ENCODE peak calls at places on chromosomes 12 and 14, in nine cellular contexts. One of them, this sample, is unnamed.

GRCh38 chr12:106416273-106416672 is 58.7 kb downstream of the POLR3B start:
- DNase-seq in uterus: no peak
- DNase-seq in esophagus squamous epithelium: no peak
- DNase-seq in breast epithelium: peak; percentile 46
- DNase-seq in left lung: no peak
- DNase-seq in gastrocnemius medialis: no peak
- DNase-seq in transverse colon: no peak
- DNase-seq in left ventricle myocardium inferior: no peak
- DNase-seq in psoas muscle: no peak
- DNase-seq in this sample: no peak

GRCh38 chr12:39003541-39004160 is 98.3 kb upstream of the CPNE8 start:
- DNase-seq in transverse colon: no peak
- DNase-seq in uterus: no peak
- DNase-seq in left ventricle myocardium inferior: no peak
- DNase-seq in breast epithelium: no peak
- DNase-seq in esophagus squamous epithelium: no peak
- DNase-seq in gastrocnemius medialis: no peak
- DNase-seq in left lung: no peak
- DNase-seq in psoas muscle: no peak
- DNase-seq in this sample: no peak

GRCh38 chr14:55599250-55599879 is 19.4 kb downstream of the KTN1 start:
- DNase-seq in psoas muscle: peak; percentile 65
- DNase-seq in transverse colon: peak; percentile 81
- DNase-seq in gastrocnemius medialis: no peak
- DNase-seq in esophagus squamous epithelium: no peak
- DNase-seq in breast epithelium: peak; percentile 47
- DNase-seq in left ventricle myocardium inferior: peak; percentile 32
- DNase-seq in left lung: peak; percentile 83
- DNase-seq in uterus: no peak
- DNase-seq in this sample: no peak

GRCh38 chr12:21800011-21800410 is 25.5 kb upstream of the KCNJ8 start:
- DNase-seq in left ventricle myocardium inferior: no peak
- DNase-seq in transverse colon: no peak
- DNase-seq in breast epithelium: no peak
- DNase-seq in psoas muscle: no peak
- DNase-seq in left lung: no peak
- DNase-seq in gastrocnemius medialis: no peak
- DNase-seq in esophagus squamous epithelium: no peak
- DNase-seq in uterus: no peak
- DNase-seq in this sample: no peak

GRCh38 chr12:117377758-117378157 is 16.3 kb upstream of the NOS1 start:
- DNase-seq in breast epithelium: no peak
- DNase-seq in uterus: no peak
- DNase-seq in left lung: no peak
- DNase-seq in esophagus squamous epithelium: no peak
- DNase-seq in psoas muscle: no peak
- DNase-seq in gastrocnemius medialis: no peak
- DNase-seq in transverse colon: no peak
- DNase-seq in left ventricle myocardium inferior: no peak
- DNase-seq in this sample: no peak

GRCh38 chr12:6267007-6267721 is 43.3 kb upstream of the PLEKHG6 start:
- DNase-seq in left lung: no peak
- DNase-seq in uterus: no peak
- DNase-seq in psoas muscle: no peak
- DNase-seq in breast epithelium: peak; percentile 47
- DNase-seq in transverse colon: no peak
- DNase-seq in esophagus squamous epithelium: no peak
- DNase-seq in left ventricle myocardium inferior: no peak
- DNase-seq in gastrocnemius medialis: no peak
- DNase-seq in this sample: no peak

GRCh38 chr14:77249286-77249685 is 21.7 kb downstream of the NGB start:
- DNase-seq in uterus: no peak
- DNase-seq in esophagus squamous epithelium: no peak
- DNase-seq in gastrocnemius medialis: no peak
- DNase-seq in transverse colon: no peak
- DNase-seq in left ventricle myocardium inferior: no peak
- DNase-seq in left lung: no peak
- DNase-seq in breast epithelium: no peak
- DNase-seq in psoas muscle: peak; percentile 15
- DNase-seq in this sample: no peak

GRCh38 chr12:78853231-78853630 is 11.3 kb upstream of the SYT1 start:
- DNase-seq in gastrocnemius medialis: no peak
- DNase-seq in breast epithelium: no peak
- DNase-seq in psoas muscle: no peak
- DNase-seq in transverse colon: no peak
- DNase-seq in left lung: no peak
- DNase-seq in esophagus squamous epithelium: no peak
- DNase-seq in left ventricle myocardium inferior: no peak
- DNase-seq in uterus: no peak
- DNase-seq in this sample: no peak

GRCh38 chr12:93408813-93409212 is 31.1 kb downstream of the NUDT4 start:
- DNase-seq in left ventricle myocardium inferior: no peak
- DNase-seq in left lung: no peak
- DNase-seq in gastrocnemius medialis: no peak
- DNase-seq in transverse colon: no peak
- DNase-seq in breast epithelium: no peak
- DNase-seq in psoas muscle: no peak
- DNase-seq in esophagus squamous epithelium: no peak
- DNase-seq in uterus: no peak
- DNase-seq in this sample: no peak

DNA sequence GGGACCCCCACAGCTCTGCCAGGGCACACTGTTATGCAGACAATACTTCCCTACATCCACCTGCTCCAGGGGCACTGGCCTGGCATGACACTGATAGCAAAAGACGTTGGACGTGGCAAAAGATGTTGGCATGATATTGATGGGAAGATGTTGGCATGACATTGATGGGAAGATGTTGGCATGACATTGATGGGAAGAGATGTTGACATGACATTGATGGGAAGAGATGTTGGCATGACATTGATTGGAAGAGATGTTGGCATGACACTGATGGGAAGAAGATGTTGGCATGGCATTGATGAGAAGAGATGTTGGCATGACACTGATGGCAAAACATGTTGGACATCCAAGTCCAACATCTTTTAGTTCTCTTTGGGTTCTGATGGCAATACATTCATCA is 11.4 kb upstream of the DEGS2 start:
- DNase-seq in psoas muscle: no peak
- DNase-seq in left ventricle myocardium inferior: no peak
- DNase-seq in transverse colon: no peak
- DNase-seq in breast epithelium: no peak
- DNase-seq in left lung: no peak
- DNase-seq in uterus: no peak
- DNase-seq in gastrocnemius medialis: no peak
- DNase-seq in esophagus squamous epithelium: no peak
- DNase-seq in this sample: no peak
- H3K4me1 ChIP-seq in psoas muscle: peaks cover 4% of the 10 kb centered on the region
- H3K4me1 ChIP-seq in left ventricle myocardium inferior: peaks cover 8% of the 10 kb centered on the region
- H3K4me1 ChIP-seq in transverse colon: peaks cover 8% of the 10 kb centered on the region
- H3K4me1 ChIP-seq in breast epithelium: no peaks in the 10 kb centered on the region
- H3K4me1 ChIP-seq in left lung: peaks cover 8% of the 10 kb centered on the region
- H3K4me1 ChIP-seq in uterus: no peaks in the 10 kb centered on the region
- H3K4me1 ChIP-seq in gastrocnemius medialis: no peaks in the 10 kb centered on the region
- H3K4me1 ChIP-seq in esophagus squamous epithelium: no peaks in the 10 kb centered on the region
- H3K4me1 ChIP-seq in this sample: peaks cover 4% of the 10 kb centered on the region

GRCh38 chr12:120235369-120236123 is 30.0 kb downstream of the PXN start:
- DNase-seq in left ventricle myocardium inferior: peak; percentile 44
- DNase-seq in psoas muscle: no peak
- DNase-seq in esophagus squamous epithelium: no peak
- DNase-seq in transverse colon: no peak
- DNase-seq in uterus: no peak
- DNase-seq in left lung: peak; percentile 55
- DNase-seq in breast epithelium: no peak
- DNase-seq in gastrocnemius medialis: no peak
- DNase-seq in this sample: no peak
- H3K4me3 ChIP-seq in left ventricle myocardium inferior: peak overlapping the region; percentile 46
- H3K4me3 ChIP-seq in psoas muscle: peak overlapping the region; percentile 29
- H3K4me3 ChIP-seq in esophagus squamous epithelium: no peak overlapping the region
- H3K4me3 ChIP-seq in transverse colon: no peak overlapping the region
- H3K4me3 ChIP-seq in uterus: no peak overlapping the region
- H3K4me3 ChIP-seq in left lung: no peak overlapping the region
- H3K4me3 ChIP-seq in breast epithelium: peak overlapping the region; percentile 36
- H3K4me3 ChIP-seq in gastrocnemius medialis: peak overlapping the region; percentile 25
- H3K4me3 ChIP-seq in this sample: no peak overlapping the region

DNA sequence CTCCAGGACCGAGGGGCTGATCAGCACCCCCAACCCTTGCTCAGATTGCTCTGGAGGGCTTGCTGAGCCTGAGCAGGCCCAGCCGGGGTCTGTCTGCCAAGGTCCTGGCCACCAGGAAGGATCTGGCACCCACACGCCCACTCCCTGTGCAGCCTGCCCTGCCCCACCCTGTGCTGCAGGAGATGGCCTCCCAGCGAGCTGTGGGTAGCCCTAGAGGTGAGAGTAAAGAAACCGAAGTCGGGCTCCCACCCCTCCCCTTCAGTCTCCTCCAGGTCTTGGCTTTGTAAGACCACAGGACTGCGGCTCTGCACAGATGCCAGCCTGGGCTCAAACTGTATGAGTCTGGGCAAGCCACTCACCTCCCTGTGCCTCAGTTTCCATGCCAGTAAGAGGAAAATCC is 307.8 kb downstream of the BCL11B start:
- DNase-seq in left ventricle myocardium inferior: no peak
- DNase-seq in psoas muscle: no peak
- DNase-seq in esophagus squamous epithelium: no peak
- DNase-seq in gastrocnemius medialis: no peak
- DNase-seq in breast epithelium: no peak
- DNase-seq in uterus: no peak
- DNase-seq in left lung: no peak
- DNase-seq in transverse colon: no peak
- DNase-seq in this sample: no peak
- H3K27ac ChIP-seq in left ventricle myocardium inferior: no peak overlapping the region
- H3K27ac ChIP-seq in psoas muscle: no peak overlapping the region
- H3K27ac ChIP-seq in esophagus squamous epithelium: no peak overlapping the region
- H3K27ac ChIP-seq in gastrocnemius medialis: no peak overlapping the region
- H3K27ac ChIP-seq in breast epithelium: no peak overlapping the region
- H3K27ac ChIP-seq in uterus: no peak overlapping the region
- H3K27ac ChIP-seq in left lung: no peak overlapping the region
- H3K27ac ChIP-seq in transverse colon: no peak overlapping the region
- H3K27ac ChIP-seq in this sample: no peak overlapping the region

DNA sequence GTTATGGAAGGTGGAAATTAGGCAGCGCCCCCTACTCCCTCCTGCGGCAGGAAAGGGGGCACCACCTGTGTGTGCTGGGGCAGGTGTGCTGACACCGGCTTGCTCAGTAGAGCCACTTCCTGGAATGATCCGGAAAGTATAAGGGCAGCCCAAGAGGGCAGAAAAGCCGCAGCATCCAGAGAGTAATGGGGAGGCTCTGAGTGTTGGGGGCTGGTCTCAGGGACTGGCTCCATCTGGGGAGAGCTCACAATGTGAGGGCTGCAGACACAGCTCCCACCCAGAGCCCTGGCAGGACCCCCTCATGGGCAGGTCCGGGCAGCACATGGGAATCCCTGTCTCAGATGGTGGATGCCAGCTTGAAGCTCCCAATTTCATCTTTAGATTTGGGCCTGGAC is 187.6 kb upstream of the C14orf180 start:
- DNase-seq in left lung: no peak
- DNase-seq in esophagus squamous epithelium: no peak
- DNase-seq in transverse colon: no peak
- DNase-seq in breast epithelium: no peak
- DNase-seq in psoas muscle: no peak
- DNase-seq in gastrocnemius medialis: no peak
- DNase-seq in left ventricle myocardium inferior: no peak
- DNase-seq in uterus: no peak
- DNase-seq in this sample: no peak
- H3K4me1 ChIP-seq in left lung: peaks cover 18% of the 10 kb centered on the region
- H3K4me1 ChIP-seq in esophagus squamous epithelium: peaks cover 10% of the 10 kb centered on the region
- H3K4me1 ChIP-seq in transverse colon: no peaks in the 10 kb centered on the region
- H3K4me1 ChIP-seq in breast epithelium: no peaks in the 10 kb centered on the region
- H3K4me1 ChIP-seq in psoas muscle: no peaks in the 10 kb centered on the region
- H3K4me1 ChIP-seq in gastrocnemius medialis: no peaks in the 10 kb centered on the region
- H3K4me1 ChIP-seq in left ventricle myocardium inferior: peaks cover 47% of the 10 kb centered on the region
- H3K4me1 ChIP-seq in uterus: no peaks in the 10 kb centered on the region
- H3K4me1 ChIP-seq in this sample: no peaks in the 10 kb centered on the region

GRCh38 chr14:94397899-94398479 is 9.6 kb upstream of the SERPINA1 start:
- DNase-seq in left ventricle myocardium inferior: no peak
- DNase-seq in breast epithelium: no peak
- DNase-seq in transverse colon: no peak
- DNase-seq in gastrocnemius medialis: no peak
- DNase-seq in uterus: no peak
- DNase-seq in psoas muscle: no peak
- DNase-seq in left lung: no peak
- DNase-seq in esophagus squamous epithelium: no peak
- DNase-seq in this sample: no peak
- H3K4me3 ChIP-seq in left ventricle myocardium inferior: no peak overlapping the region
- H3K4me3 ChIP-seq in breast epithelium: no peak overlapping the region
- H3K4me3 ChIP-seq in transverse colon: no peak overlapping the region
- H3K4me3 ChIP-seq in gastrocnemius medialis: no peak overlapping the region
- H3K4me3 ChIP-seq in uterus: no peak overlapping the region
- H3K4me3 ChIP-seq in psoas muscle: no peak overlapping the region
- H3K4me3 ChIP-seq in left lung: no peak overlapping the region
- H3K4me3 ChIP-seq in esophagus squamous epithelium: no peak overlapping the region
- H3K4me3 ChIP-seq in this sample: no peak overlapping the region

DNA sequence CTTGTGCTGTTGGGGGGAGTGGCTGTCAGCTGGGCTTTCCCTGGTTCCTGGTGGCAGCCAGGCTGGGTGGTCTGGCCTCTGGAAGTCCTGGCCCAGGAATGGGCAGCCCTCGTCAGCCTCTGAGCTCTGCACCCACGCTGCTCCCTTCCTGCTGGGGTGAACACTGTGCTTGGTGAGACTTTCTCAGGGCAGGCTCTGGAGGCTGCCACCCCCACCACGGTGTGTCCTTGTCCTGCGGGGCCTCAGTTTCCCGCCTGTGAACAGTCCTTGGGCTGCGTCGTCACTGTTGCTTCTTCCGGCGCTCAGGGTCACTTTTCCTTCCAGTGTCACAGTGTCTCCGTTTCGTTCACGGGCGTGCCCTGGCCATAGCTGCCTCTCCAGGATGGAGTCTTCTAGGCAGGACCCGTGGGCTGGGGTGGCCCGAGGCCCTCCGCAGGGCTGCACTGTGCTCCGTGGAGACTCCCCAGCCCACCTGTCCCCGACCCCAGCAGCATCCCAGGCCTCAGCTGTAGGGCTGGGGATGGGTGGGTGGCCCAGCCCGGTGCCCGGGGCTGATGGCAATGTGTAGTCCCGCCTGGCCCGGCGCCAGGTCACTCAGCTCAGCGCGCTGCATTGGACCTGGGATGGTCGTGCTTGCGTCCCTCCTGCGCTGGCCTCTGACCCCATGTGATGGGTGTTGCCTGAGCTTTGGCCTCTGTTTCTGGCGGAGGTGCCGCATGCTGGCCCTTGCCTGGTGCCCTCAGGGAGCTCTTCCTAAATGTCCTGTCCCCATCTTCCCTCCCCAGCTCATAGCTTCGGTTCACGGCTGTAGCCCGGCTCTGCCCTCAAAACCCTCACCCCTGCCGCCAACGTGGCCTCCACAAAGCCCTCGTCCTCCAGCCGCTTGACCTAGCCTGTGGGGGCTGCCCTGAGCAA is 6.8 kb downstream of the KIF26A start:
- DNase-seq in gastrocnemius medialis: no peak
- DNase-seq in left lung: peak; percentile 75
- DNase-seq in left ventricle myocardium inferior: no peak
- DNase-seq in breast epithelium: no peak
- DNase-seq in uterus: no peak
- DNase-seq in esophagus squamous epithelium: no peak
- DNase-seq in psoas muscle: peak; percentile 40
- DNase-seq in transverse colon: no peak
- DNase-seq in this sample: no peak
- H3K27ac ChIP-seq in gastrocnemius medialis: no peak overlapping the region
- H3K27ac ChIP-seq in left lung: no peak overlapping the region
- H3K27ac ChIP-seq in left ventricle myocardium inferior: no peak overlapping the region
- H3K27ac ChIP-seq in breast epithelium: no peak overlapping the region
- H3K27ac ChIP-seq in uterus: no peak overlapping the region
- H3K27ac ChIP-seq in esophagus squamous epithelium: no peak overlapping the region
- H3K27ac ChIP-seq in psoas muscle: no peak overlapping the region
- H3K27ac ChIP-seq in transverse colon: no peak overlapping the region
- H3K27ac ChIP-seq in this sample: no peak overlapping the region